ENCODE peak calls at places on chromosomes 5 and 9, in eight cellular contexts. R is neural progenitor cell, B is neuronal stem cell, I is DND-41, D is GM23248, C is SJCRH30, P is breast epithelium, X is iPS DF 6.9. H is an unnamed sample. For H3K4me1 and H3K36me3, the result is how much of the 10 kb centered on the place peaks cover.

GRCh38 chr5:157918811-157919742 is 60.1 kb upstream of the CLINT1 start:
- DNase-seq in R (no peak), B (no peak), I (peak), D (peak), C (no peak), P (no peak), X (no peak), H (peak)

GRCh38 chr5:16568875-16569580 is 47.8 kb downstream of the RETREG1 start:
- DNase-seq in R (no peak), B (no peak), I (no peak), D (no peak), C (peak), P (peak), X (no peak), H (peak)

GRCh38 chr9:111161015-111161415 is 122.7 kb upstream of the LPAR1 start:
- DNase-seq in R (no peak), B (no peak), I (no peak), D (peak), C (peak), P (no peak), X (no peak), H (no peak)

GRCh38 chr5:132961887-132962286 is 1.5 kb downstream of the AFF4 start:
- DNase-seq in R (no peak), B (no peak), I (no peak), D (peak), C (peak), P (no peak), X (no peak), H (peak)

GRCh38 chr9:32423371-32423770 is 38.9 kb downstream of the ACO1 start:
- DNase-seq in R (no peak), B (no peak), I (no peak), D (peak), C (no peak), P (no peak), X (no peak), H (no peak)

GRCh38 chr5:86330736-86331135 is 287.0 kb upstream of the COX7C start:
- DNase-seq in R (no peak), B (no peak), I (no peak), D (no peak), C (no peak), P (no peak), X (no peak), H (no peak)

GRCh38 chr5:25701936-25702335 is 1057.2 kb upstream of the CDH10 start:
- DNase-seq in R (no peak), B (no peak), I (no peak), D (no peak), C (no peak), P (no peak), X (no peak), H (no peak)

GRCh38 chr5:1772634-1773033 is 27.0 kb downstream of the MRPL36 start:
- DNase-seq in R (no peak), B (no peak), I (no peak), D (peak), C (peak), P (no peak), X (no peak), H (peak)

GRCh38 chr5:65299841-65300240 is 181.9 kb downstream of the ADAMTS6 start:
- DNase-seq in R (no peak), B (no peak), I (no peak), D (no peak), C (no peak), P (no peak), X (no peak), H (no peak)

GRCh38 chr9:16864741-16865434 is 5.6 kb downstream of the BNC2 start:
- DNase-seq in R (no peak), B (no peak), I (no peak), D (peak), C (peak), P (no peak), X (no peak), H (no peak)

GRCh38 chr5:136375920-136376319 is 10.6 kb upstream of the TRPC7 start:
- DNase-seq in R (no peak), B (no peak), I (no peak), D (no peak), C (no peak), P (no peak), X (no peak), H (no peak)

GRCh38 chr9:69980041-69980440 is 63.6 kb upstream of the MAMDC2 start:
- DNase-seq in R (no peak), B (no peak), I (no peak), D (peak), C (no peak), P (no peak), X (no peak), H (no peak)

GRCh38 chr9:111582888-111583287 is 16.6 kb downstream of the PTGR1 start:
- DNase-seq in R (no peak), B (no peak), I (no peak), D (peak), C (no peak), P (no peak), X (no peak), H (no peak)

GRCh38 chr5:123756325-123756664 is 244.3 kb downstream of the CSNK1G3 start:
- DNase-seq in R (no peak), B (no peak), I (no peak), D (no peak), C (no peak), P (no peak), X (no peak), H (no peak)

GRCh38 chr5:76363385-76364261 is 39.5 kb upstream of the IQGAP2 start:
- DNase-seq in R (no peak), B (no peak), I (no peak), D (no peak), C (no peak), P (no peak), X (no peak), H (peak)

GRCh38 chr5:89697581-89697980 is 712.0 kb downstream of the CETN3 start:
- DNase-seq in R (no peak), B (no peak), I (no peak), D (no peak), C (no peak), P (no peak), X (no peak), H (no peak)

GRCh38 chr5:149840226-149840825 is 104.3 kb downstream of the PDE6A start:
- DNase-seq in R (no peak), B (no peak), I (no peak), D (no peak), C (no peak), P (no peak), X (no peak), H (no peak)

GRCh38 chr9:81183763-81184162 is 505.6 kb downstream of the TLE1 start:
- DNase-seq in R (no peak), B (no peak), I (no peak), D (no peak), C (peak), P (no peak), X (no peak), H (no peak)

GRCh38 chr5:102933721-102934459 is 178.8 kb downstream of the PAM start:
- DNase-seq in R (no peak), B (no peak), I (no peak), D (no peak), C (no peak), P (no peak), X (no peak), H (no peak)

GRCh38 chr5:179154346-179154990 is 94.3 kb downstream of the ZNF354C start:
- DNase-seq in R (no peak), B (no peak), I (no peak), D (no peak), C (no peak), P (peak), X (no peak), H (no peak)

GRCh38 chr5:55913396-55914140 is 62.4 kb downstream of the IL31RA start:
- DNase-seq in R (no peak), B (no peak), I (no peak), D (no peak), C (no peak), P (no peak), X (no peak), H (peak)

GRCh38 chr5:149616727-149617284 is 35.5 kb downstream of the ARHGEF37 start:
- DNase-seq in R (no peak), B (no peak), I (no peak), D (no peak), C (no peak), P (no peak), X (no peak), H (no peak)

GRCh38 chr9:72013188-72013877 is 47.1 kb downstream of the C9orf57 start:
- DNase-seq in R (no peak), B (no peak), I (peak), D (no peak), C (no peak), P (no peak), X (no peak), H (peak)

GRCh38 chr5:83547156-83547555 is 75.6 kb downstream of the VCAN start:
- DNase-seq in R (no peak), B (no peak), I (no peak), D (peak), C (no peak), P (no peak), X (no peak), H (no peak)

GRCh38 chr5:117888688-117889087 is 1099.7 kb downstream of the DTWD2 start:
- DNase-seq in R (no peak), B (no peak), I (peak), D (no peak), C (no peak), P (no peak), X (no peak), H (no peak)

GRCh38 chr9:125177888-125178287 is 11.7 kb downstream of the PPP6C start:
- DNase-seq in R (no peak), B (no peak), I (no peak), D (no peak), C (no peak), P (no peak), X (no peak), H (no peak)

GRCh38 chr9:125166762-125167161 is 22.8 kb downstream of the PPP6C start:
- DNase-seq in R (no peak), B (no peak), I (no peak), D (no peak), C (no peak), P (no peak), X (no peak), H (no peak)

GRCh38 chr9:125176632-125177031 is 13.0 kb downstream of the PPP6C start:
- DNase-seq in R (no peak), B (no peak), I (no peak), D (peak), C (no peak), P (no peak), X (no peak), H (no peak)

GRCh38 chr9:125169889-125170288 is 19.7 kb downstream of the PPP6C start:
- DNase-seq in R (no peak), B (no peak), I (no peak), D (no peak), C (no peak), P (no peak), X (no peak), H (no peak)

DNA sequence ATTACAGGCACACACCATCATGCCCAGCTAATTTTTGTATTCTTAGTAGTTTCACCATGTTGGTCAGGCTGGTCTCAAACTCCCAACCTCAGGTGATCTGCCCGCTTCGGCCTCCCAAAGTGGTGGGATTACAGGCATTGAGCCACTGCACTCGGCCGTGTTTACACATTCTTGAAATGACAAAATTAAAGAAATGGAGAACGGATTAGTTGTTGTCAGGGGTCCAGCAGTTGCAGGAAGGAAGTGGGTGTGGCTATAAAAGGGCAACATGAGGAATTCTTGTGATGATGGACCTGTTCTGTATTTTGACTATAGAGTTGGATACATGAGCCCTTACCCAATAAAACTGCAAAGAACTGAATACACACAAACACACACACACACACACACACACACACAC is 17.3 kb downstream of the PPP6C start:
- DNase-seq in R (no peak), B (no peak), I (no peak), D (peak), C (no peak), P (no peak), X (no peak), H (no peak)
- H3K4me3 ChIP-seq in R (no peak), B (no peak), I (no peak), D (no peak), C (no peak), P (no peak), X (no peak), H (no peak)

GRCh38 chr5:74639538-74640449 is 734 bp downstream of the ENC1 start:
- DNase-seq in R (peak), B (no peak), I (peak), D (peak), C (peak), P (peak), X (no peak), H (peak)

GRCh38 chr5:74641778-74642542 is 1.4 kb upstream of the ENC1 start:
- DNase-seq in R (peak), B (peak), I (peak), D (peak), C (peak), P (no peak), X (no peak), H (peak)

GRCh38 chr5:74640450-74641013 is at the start of gene ENC1:
- DNase-seq in R (peak), B (peak), I (peak), D (peak), C (peak), P (peak), X (peak), H (peak)

GRCh38 chr5:74642543-74642863 is 2.0 kb upstream of the ENC1 start:
- DNase-seq in R (no peak), B (no peak), I (no peak), D (peak), C (no peak), P (no peak), X (no peak), H (no peak)

GRCh38 chr5:74641014-74641777 is 668 bp upstream of the ENC1 start:
- DNase-seq in R (peak), B (peak), I (peak), D (peak), C (peak), P (peak), X (no peak), H (peak)
- H3K4me1 ChIP-seq in R (under half), B (under half), I (under half), D (under half), C (under half), P (under half), X (under half), H (under half)

GRCh38 chr5:36111238-36111637 is 40.4 kb downstream of the LMBRD2 start:
- DNase-seq in R (no peak), B (no peak), I (no peak), D (no peak), C (no peak), P (no peak), X (no peak), H (no peak)
- H3K36me3 ChIP-seq in R (under half), B (under half), I (under half), D (under half), C (under half), P (under half), X (under half), H (under half)

DNA sequence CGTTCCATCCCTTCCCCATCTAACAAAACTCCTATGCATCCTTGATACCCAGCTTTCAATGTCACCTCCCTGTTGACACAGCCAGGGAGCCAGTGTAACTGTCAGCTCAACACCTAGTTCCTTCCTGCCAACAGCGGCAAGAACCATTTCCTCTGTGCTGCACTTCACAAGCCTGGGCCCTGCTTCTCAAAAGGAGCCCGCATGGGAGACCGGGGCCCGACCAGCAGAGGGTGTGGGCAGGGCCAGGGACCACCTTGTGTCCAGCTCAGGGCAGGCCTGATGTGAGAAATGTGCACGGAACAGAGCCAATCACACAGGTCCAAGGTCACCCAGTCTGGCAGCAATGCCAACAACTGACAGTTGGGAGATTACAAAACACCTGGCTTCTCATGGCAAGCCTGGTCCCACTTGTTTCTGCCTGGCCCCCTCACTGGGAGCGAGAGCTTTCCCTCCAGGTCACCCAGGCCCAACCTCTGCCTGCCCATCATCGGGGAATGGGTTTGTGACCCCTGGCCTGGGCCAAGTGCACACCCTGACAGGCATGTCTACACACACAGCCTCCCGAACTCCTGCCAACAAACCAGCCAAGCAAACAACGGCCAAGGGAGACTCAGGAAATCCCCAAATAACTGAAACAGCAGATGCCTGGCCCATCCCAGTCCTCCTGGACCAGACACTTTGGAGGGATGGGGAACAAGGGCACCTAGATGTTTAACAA is 3.1 kb downstream of the RNF44 start:
- DNase-seq in R (no peak), B (no peak), I (peak), D (peak), C (no peak), P (no peak), X (no peak), H (peak)
- H3K4me3 ChIP-seq in R (no peak), B (no peak), I (no peak), D (no peak), C (no peak), P (peak), X (no peak), H (no peak)

GRCh38 chr9:77587851-77588250 is 60.3 kb downstream of the GNA14 start:
- DNase-seq in R (no peak), B (no peak), I (no peak), D (no peak), C (no peak), P (no peak), X (no peak), H (no peak)
- H3K4me1 ChIP-seq in R (under half), B (under half), I (under half), D (under half), C (under half), P (under half), X (under half), H (under half)

DNA sequence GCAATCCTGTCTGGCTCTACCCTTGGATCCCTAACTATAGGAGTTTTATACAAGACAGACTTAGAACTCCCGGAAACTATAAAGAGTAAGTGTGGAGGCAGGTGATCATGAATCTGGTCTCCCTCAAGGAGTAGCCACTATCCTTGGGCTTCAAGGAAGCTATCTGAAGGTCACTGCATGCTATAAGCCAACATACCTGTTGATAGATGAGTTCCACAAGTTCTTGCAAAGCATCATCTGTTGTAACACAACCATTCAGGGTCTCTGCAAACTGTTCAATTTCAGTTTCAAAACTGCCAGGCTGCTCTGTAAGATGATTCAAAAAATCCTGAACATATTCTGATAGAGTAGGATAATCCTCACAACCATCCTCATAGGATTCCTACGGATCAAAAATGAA is 9.3 kb downstream of the PAIP1 start:
- DNase-seq in R (no peak), B (no peak), I (no peak), D (no peak), C (no peak), P (no peak), X (no peak), H (no peak)
- H3K36me3 ChIP-seq in R (half or more), B (under half), I (half or more), D (half or more), C (half or more), P (under half), X (under half), H (under half)

GRCh38 chr9:38042626-38043359 is 26.2 kb downstream of the SHB start:
- DNase-seq in R (no peak), B (no peak), I (no peak), D (no peak), C (no peak), P (no peak), X (no peak), H (no peak)
- H3K4me3 ChIP-seq in R (no peak), B (no peak), I (no peak), D (no peak), C (no peak), P (no peak), X (no peak), H (no peak)

H was measured in small intestine.